ENCODE peak calls at places on chromosomes 4 and X, in nine cellular contexts. O is chondrocyte; R is cardiac muscle cell; Y is central memory CD8-positive, alpha-beta T cell; Q is nucleus accumbens; I is iris pigment epithelial cell; H is CD4-positive, alpha-beta T cell; D is activated CD4-positive, alpha-beta T cell treated with anti-CD3 and anti-CD28 coated beads, Interleukin-2, amount 10 ng/mL, durations not matched to agents 7 days and 5 days; U is NCI-H1105. T is an unnamed sample.

GRCh38 chrX:107686792-107687191 is 58.5 kb downstream of the PRPS1 start:
- DNase-seq in I (peak; percentile 57), O (no peak), H (no peak), Y (no peak), U (no peak), D (no peak), R (peak; percentile 25), Q (no peak), T (peak; percentile 32)

GRCh38 chrX:46649421-46650260 is 76.1 kb downstream of the CHST7 start:
- DNase-seq in Y (no peak), D (no peak), R (peak; percentile 62), I (peak; percentile 36), U (no peak), Q (peak; percentile 0), H (no peak), O (no peak), T (no peak)

GRCh38 chrX:37785569-37785968 is 5.7 kb downstream of the CYBB start:
- DNase-seq in D (no peak), Y (no peak), U (no peak), O (no peak), R (no peak), Q (peak; percentile 0), H (no peak), I (peak; percentile 15), T (peak; percentile 1)

GRCh38 chrX:103488794-103489193 is 30.5 kb downstream of the RAB40A start:
- DNase-seq in I (no peak), R (no peak), H (no peak), Y (no peak), U (no peak), D (no peak), O (no peak), Q (no peak), T (no peak)

GRCh38 chr4:152635876-152636275 is 43.9 kb downstream of the TMEM154 start:
- DNase-seq in Y (no peak), D (no peak), Q (no peak), U (no peak), I (no peak), R (peak; percentile 77), H (no peak), O (no peak), T (no peak)

GRCh38 chrX:56782791-56783449 is 53.9 kb downstream of the NBDY start:
- DNase-seq in Y (no peak), R (no peak), U (no peak), O (peak; percentile 74), H (no peak), Q (no peak), I (no peak), D (no peak), T (no peak)

GRCh38 chrX:39836802-39837420 is 260.8 kb downstream of the BCOR start:
- DNase-seq in H (no peak), Q (no peak), U (peak; percentile 46), Y (no peak), I (no peak), D (no peak), R (no peak), O (no peak), T (no peak)

GRCh38 chr4:61079427-61079826 is 120.7 kb upstream of the ADGRL3 start:
- DNase-seq in D (no peak), H (no peak), Q (no peak), O (no peak), Y (no peak), U (no peak), R (no peak), I (peak; percentile 1), T (no peak)

GRCh38 chrX:105975382-105975781 is 63.1 kb downstream of the SERPINA7 start:
- DNase-seq in D (no peak), O (no peak), Q (no peak), H (no peak), U (no peak), R (peak; percentile 48), I (peak; percentile 24), Y (no peak), T (peak; percentile 14)

GRCh38 chrX:10175317-10175871 is 18.6 kb downstream of the CLCN4 start:
- DNase-seq in I (peak; percentile 89), O (no peak), Q (no peak), R (peak; percentile 68), Y (no peak), H (no peak), U (no peak), D (no peak), T (peak; percentile 70)

GRCh38 chrX:17464196-17464595 is 89.2 kb downstream of the NHS start:
- DNase-seq in H (no peak), Q (no peak), Y (no peak), U (no peak), O (no peak), R (peak; percentile 32), I (peak; percentile 24), D (no peak), T (peak; percentile 70)

GRCh38 chr4:136908122-136908521 is 624.2 kb downstream of the PCDH18 start:
- DNase-seq in O (no peak), H (no peak), I (no peak), Y (no peak), U (no peak), Q (no peak), D (no peak), R (no peak), T (no peak)

GRCh38 chr4:99640676-99641075 is 17.0 kb downstream of the C4orf54 start:
- DNase-seq in Q (no peak), Y (no peak), U (no peak), H (no peak), O (no peak), D (no peak), I (no peak), R (no peak), T (no peak)

GRCh38 chrX:64187762-64188150 is 17.8 kb downstream of the AMER1 start:
- DNase-seq in H (no peak), R (no peak), Y (no peak), I (no peak), U (no peak), Q (no peak), D (no peak), O (no peak), T (no peak)

GRCh38 chr4:184472540-184473264 is 1.6 kb downstream of the IRF2 start:
- DNase-seq in H (peak; percentile 26), U (peak; percentile 40), O (peak; percentile 92), R (peak; percentile 76), D (peak; percentile 54), I (peak; percentile 65), Q (peak; percentile 50), Y (peak; percentile 21), T (peak; percentile 45)

GRCh38 chrX:14038375-14039077 is 8.8 kb upstream of the GEMIN8 start:
- DNase-seq in O (no peak), I (no peak), D (no peak), H (no peak), R (no peak), Q (no peak), Y (no peak), U (no peak), T (no peak)

GRCh38 chrX:39895228-39896110 is 202.3 kb downstream of the BCOR start:
- DNase-seq in Q (no peak), U (no peak), I (no peak), H (no peak), D (no peak), O (no peak), R (no peak), Y (no peak), T (no peak)

GRCh38 chr4:184281231-184282139 is 63.8 kb upstream of the ENPP6 start:
- DNase-seq in H (no peak), R (no peak), I (no peak), Y (no peak), O (no peak), U (no peak), Q (no peak), D (no peak), T (no peak)